ENCODE peak calls at places on chromosomes 3 and 15, in nine cellular contexts. D is GM23338, Z is Peyer's patch, J is fibroblast of lung, B is A673, C is transverse colon, K is astrocyte, R is PC-3, O is cardiac muscle cell. N is an unnamed sample. For H3K36me3 and H3K4me1, the result is how much of the 10 kb centered on the place peaks cover.

GRCh38 chr3:37147676-37148075 is 26.7 kb downstream of the LRRFIP2 start:
- DNase-seq in Z (no peak), J (no peak), K (no peak), R (no peak), B (no peak), O (no peak), C (no peak), D (no peak), N (no peak)

GRCh38 chr3:72338942-72339749 is 509.1 kb downstream of the SHQ1 start:
- DNase-seq in Z (no peak), D (no peak), K (peak), J (peak), O (peak), C (no peak), R (peak), B (no peak), N (peak)

GRCh38 chr3:41900265-41900664 is 61.6 kb downstream of the ULK4 start:
- DNase-seq in K (peak), D (no peak), O (peak), Z (no peak), J (peak), R (peak), B (no peak), C (no peak), N (no peak)

GRCh38 chr3:160928183-160928718 is 172.2 kb downstream of the PPM1L start:
- DNase-seq in K (no peak), D (peak), C (no peak), J (no peak), Z (no peak), R (peak), O (peak), B (peak), N (peak)

GRCh38 chr15:80342148-80342547 is 62.0 kb upstream of the ARNT2 start:
- DNase-seq in R (no peak), O (no peak), D (no peak), J (no peak), Z (no peak), C (no peak), K (no peak), B (no peak), N (no peak)

GRCh38 chr3:191239439-191240035 is 40.5 kb downstream of the OSTN start:
- DNase-seq in D (no peak), C (no peak), J (peak), Z (no peak), K (no peak), B (peak), O (peak), R (peak), N (no peak)

GRCh38 chr15:94274745-94275144 is 43.4 kb downstream of the MCTP2 start:
- DNase-seq in R (no peak), B (no peak), Z (no peak), O (no peak), J (no peak), C (no peak), D (no peak), K (no peak), N (no peak)

GRCh38 chr3:111373861-111374260 is 168.1 kb upstream of the CD96 start:
- DNase-seq in D (no peak), B (no peak), K (peak), C (no peak), O (no peak), Z (no peak), R (peak), J (peak), N (no peak)

GRCh38 chr3:145915787-145916186 is 245.2 kb downstream of the PLOD2 start:
- DNase-seq in K (no peak), C (no peak), B (no peak), D (peak), J (no peak), Z (no peak), R (no peak), O (no peak), N (no peak)

GRCh38 chr3:36911990-36912804 is 32.7 kb downstream of the TRANK1 start:
- DNase-seq in R (peak), B (no peak), C (no peak), K (peak), D (no peak), O (peak), Z (no peak), J (peak), N (no peak)

GRCh38 chr3:112491373-112491772 is 7.9 kb downstream of the BTLA start:
- DNase-seq in Z (no peak), R (no peak), B (no peak), C (no peak), J (no peak), O (no peak), K (no peak), D (no peak), N (no peak)
- H3K36me3 ChIP-seq in Z (under half), R (under half), B (under half), C (under half), J (under half), O (under half), K (under half), D (under half), N (under half)

DNA sequence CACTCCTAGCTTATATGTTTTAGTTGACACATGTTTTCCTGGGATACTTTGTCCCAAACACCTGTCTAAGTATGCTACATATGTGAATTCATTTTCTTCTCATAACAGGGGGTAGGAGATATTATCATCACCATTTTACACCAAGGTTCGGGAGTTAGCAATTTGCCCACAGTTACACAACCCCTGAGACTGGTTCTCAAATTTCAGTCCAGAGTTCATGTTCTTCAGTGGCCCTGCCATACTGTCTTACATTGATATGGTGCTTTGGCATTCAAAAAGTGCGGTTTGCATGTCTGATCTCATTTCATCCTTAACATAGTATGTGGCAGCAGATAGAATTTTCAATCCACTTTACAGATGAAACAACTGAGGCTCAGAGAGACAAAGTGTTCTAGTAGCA is 38.4 kb downstream of the ROBO2 start:
- DNase-seq in R (no peak), Z (no peak), O (no peak), K (no peak), C (no peak), J (no peak), D (no peak), B (no peak), N (no peak)
- H3K4me1 ChIP-seq in R (under half), Z (under half), O (under half), K (under half), C (under half), J (under half), D (under half), B (under half), N (under half)

GRCh38 chr3:171616798-171617197 is 156.6 kb upstream of the TNIK start:
- DNase-seq in B (no peak), K (no peak), Z (no peak), R (peak), J (no peak), D (no peak), O (no peak), C (no peak), N (no peak)
- H3K4me3 ChIP-seq in B (no peak), K (no peak), Z (no peak), R (no peak), J (no peak), D (no peak), O (no peak), C (no peak), N (no peak)

GRCh38 chr3:52120576-52121458 is 33.4 kb downstream of the POC1A start:
- DNase-seq in J (no peak), D (no peak), K (no peak), C (no peak), O (no peak), Z (no peak), B (no peak), R (no peak), N (no peak)

GRCh38 chr3:52118156-52118875 is 35.9 kb downstream of the POC1A start:
- DNase-seq in D (no peak), O (no peak), B (no peak), K (no peak), C (no peak), R (no peak), Z (no peak), J (no peak), N (no peak)

GRCh38 chr3:52119056-52119455 is 35.2 kb downstream of the POC1A start:
- DNase-seq in C (no peak), K (no peak), R (no peak), O (no peak), D (peak), Z (no peak), B (peak), J (no peak), N (no peak)

GRCh38 chr3:52119826-52120225 is 34.4 kb downstream of the POC1A start:
- DNase-seq in R (no peak), C (no peak), O (no peak), D (no peak), Z (no peak), B (no peak), J (no peak), K (no peak), N (no peak)

GRCh38 chr3:52117537-52117936 is 36.7 kb downstream of the POC1A start:
- DNase-seq in O (no peak), J (no peak), C (no peak), D (no peak), R (no peak), Z (no peak), B (no peak), K (no peak), N (no peak)
- H3K36me3 ChIP-seq in O (under half), J (under half), C (under half), D (under half), R (under half), Z (under half), B (under half), K (under half), N (under half)

DNA sequence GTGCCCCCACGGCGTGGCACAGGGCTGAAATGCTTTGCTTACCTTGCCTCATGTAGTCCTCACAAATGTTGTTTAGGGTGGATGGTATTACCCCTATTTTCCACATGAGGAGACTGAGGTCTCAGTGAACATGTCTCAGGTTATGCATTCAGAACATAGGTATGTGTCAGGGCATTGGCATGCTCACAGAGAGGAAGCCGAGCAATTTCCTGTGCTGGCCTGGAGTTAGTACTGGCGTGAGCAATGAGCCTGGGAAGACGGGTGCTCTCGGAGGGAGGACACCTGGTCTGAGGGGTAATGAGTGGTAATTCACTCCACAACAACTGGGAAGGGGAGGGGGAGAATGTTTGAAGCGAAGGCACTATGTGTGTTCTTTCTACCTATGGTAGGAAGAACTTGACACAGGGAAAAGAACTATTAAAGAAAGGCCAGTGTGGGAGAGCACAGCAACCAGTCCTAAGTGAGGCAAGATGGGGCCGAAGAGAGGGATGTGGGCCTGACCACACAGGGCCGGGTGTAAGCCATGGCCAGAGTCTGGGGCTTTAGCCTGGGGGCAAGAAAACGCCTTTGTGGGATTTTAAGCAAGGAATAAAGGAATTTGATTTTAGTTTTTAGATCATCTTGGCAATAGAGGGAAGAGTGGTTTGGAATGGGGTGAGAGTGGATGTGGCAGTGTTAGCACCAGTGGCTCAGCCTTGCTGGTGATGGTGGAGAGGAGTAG is 4.9 kb upstream of the FAM131A start:
- DNase-seq in R (peak), J (peak), D (no peak), C (no peak), O (peak), Z (no peak), B (no peak), K (peak), N (no peak)
- H3K4me1 ChIP-seq in R (half or more), J (under half), D (under half), C (under half), O (under half), Z (under half), B (under half), K (half or more), N (under half)

DNA sequence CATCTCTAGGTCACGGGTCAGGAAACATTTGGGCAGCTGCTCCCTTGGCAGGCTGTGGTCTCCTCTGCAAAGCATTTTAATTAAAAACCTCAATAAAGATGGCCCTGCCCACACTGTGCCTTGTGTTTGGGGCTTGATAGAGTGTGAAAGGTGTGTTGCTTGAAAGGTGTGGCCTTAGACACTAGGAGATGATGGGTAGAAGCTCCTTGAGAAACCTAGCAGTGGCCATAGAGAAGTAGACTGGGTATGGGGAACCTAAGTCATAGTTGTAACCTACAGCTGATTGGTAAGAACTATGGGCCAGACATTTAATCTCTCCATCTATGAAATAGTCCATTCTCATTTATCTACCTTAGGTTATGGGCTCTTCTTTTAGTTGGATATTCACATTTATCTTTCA is 3.3 kb downstream of the JAGN1 start:
- DNase-seq in C (no peak), O (no peak), B (no peak), J (no peak), Z (no peak), D (no peak), R (no peak), K (no peak), N (no peak)
- H3K4me3 ChIP-seq in C (no peak), O (no peak), B (no peak), J (no peak), Z (no peak), D (no peak), R (no peak), K (no peak), N (no peak)

GRCh38 chr15:66308526-66308925 is 15.2 kb downstream of the DIS3L start:
- DNase-seq in R (no peak), B (no peak), D (no peak), Z (no peak), J (no peak), K (no peak), C (no peak), O (no peak), N (peak)

GRCh38 chr15:66306381-66306780 is 13.0 kb downstream of the DIS3L start:
- DNase-seq in R (no peak), Z (no peak), D (no peak), B (no peak), K (no peak), C (no peak), O (no peak), J (no peak), N (no peak)

GRCh38 chr15:66312144-66312543 is 18.8 kb downstream of the DIS3L start:
- DNase-seq in C (no peak), O (no peak), D (no peak), R (no peak), B (no peak), K (no peak), J (no peak), Z (no peak), N (no peak)

GRCh38 chr15:66310786-66311185 is 17.4 kb downstream of the DIS3L start:
- DNase-seq in D (no peak), Z (no peak), J (no peak), B (no peak), O (no peak), K (no peak), C (no peak), R (no peak), N (no peak)
- H3K36me3 ChIP-seq in D (under half), Z (under half), J (under half), B (under half), O (under half), K (under half), C (under half), R (under half), N (half or more)

GRCh38 chr3:186734095-186734494 is 16.9 kb downstream of the KNG1 start:
- DNase-seq in D (no peak), B (no peak), Z (no peak), R (no peak), O (no peak), J (no peak), K (no peak), C (no peak), N (no peak)
- H3K4me1 ChIP-seq in D (under half), B (under half), Z (under half), R (under half), O (under half), J (under half), K (under half), C (under half), N (under half)

DNA sequence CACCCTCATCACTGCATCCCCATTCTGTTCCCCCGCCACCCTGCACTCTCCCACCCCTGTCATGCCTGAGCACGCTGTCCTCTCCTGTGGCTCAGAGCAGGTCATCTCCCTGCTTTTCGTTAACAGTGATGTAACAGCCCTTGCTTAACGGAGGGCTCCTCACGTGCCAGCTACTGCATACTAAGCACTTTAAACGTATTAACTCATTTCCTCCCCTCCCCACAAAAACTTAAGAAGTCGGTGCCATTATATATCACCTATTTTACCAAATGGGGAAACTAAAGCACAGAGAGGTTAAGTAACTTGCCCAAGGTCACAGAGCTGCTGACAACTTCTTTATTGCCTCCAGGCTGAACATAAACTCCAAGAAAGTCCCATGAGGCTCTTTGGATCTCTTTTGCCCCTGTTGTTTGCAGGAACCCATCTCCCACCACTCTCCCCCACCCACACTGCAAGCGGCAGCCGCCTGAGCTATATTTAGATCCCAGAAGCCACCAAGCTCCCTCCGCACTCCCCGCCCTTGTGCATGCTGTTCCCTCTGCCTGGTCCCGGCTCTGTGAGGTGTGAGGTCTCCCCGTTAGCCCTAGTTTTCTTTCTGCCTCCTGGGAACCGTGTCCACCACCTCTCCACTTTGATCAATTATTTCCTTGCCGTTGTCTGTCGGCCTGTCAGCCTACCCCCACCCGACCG is 752 bp upstream of the CSK start:
- DNase-seq in D (peak), C (no peak), J (peak), K (no peak), B (peak), R (no peak), O (peak), Z (no peak), N (no peak)
- H3K4me3 ChIP-seq in D (peak), C (peak), J (peak), K (peak), B (peak), R (peak), O (peak), Z (peak), N (peak)

N was measured in SJCRH30.